ENCODE peak calls at places on chromosomes 12 and 14, in ten cellular contexts. D, P, S, F, J, U, M, W, Y and L are unnamed samples.

GRCh38 chr12:92324849-92325500 is 179.3 kb upstream of the BTG1 start:
- DNase-seq in D (no peak), P (no peak), S (no peak), F (no peak), J (no peak), U (no peak), M (no peak), W (no peak), Y (no peak), L (no peak)

GRCh38 chr14:74500417-74501134 is 7.0 kb downstream of the ISCA2 start:
- DNase-seq in D (no peak), P (no peak), S (no peak), F (no peak), J (no peak), U (no peak), M (peak; percentile 58), W (no peak), Y (peak; percentile 19), L (no peak)

GRCh38 chr12:128381537-128381936 is 114.6 kb downstream of the TMEM132C start:
- DNase-seq in D (no peak), P (no peak), S (no peak), F (no peak), J (no peak), U (no peak), M (no peak), W (no peak), Y (no peak), L (no peak)

GRCh38 chr12:46998811-46999368 is 80.5 kb upstream of the PCED1B start:
- DNase-seq in D (peak; percentile 61), P (no peak), S (peak; percentile 35), F (no peak), J (no peak), U (no peak), M (no peak), W (no peak), Y (no peak), L (peak; percentile 86)

GRCh38 chr14:24317141-24317927 is 6.0 kb downstream of the LTB4R start:
- DNase-seq in D (peak; percentile 74), P (no peak), S (no peak), F (no peak), J (no peak), U (no peak), M (no peak), W (no peak), Y (no peak), L (peak; percentile 39)

GRCh38 chr14:58098507-58098906 is 53.5 kb downstream of the ARMH4 start:
- DNase-seq in D (no peak), P (no peak), S (no peak), F (no peak), J (no peak), U (no peak), M (no peak), W (no peak), Y (no peak), L (no peak)

GRCh38 chr12:62983594-62983993 is 48.6 kb upstream of the PPM1H start:
- DNase-seq in D (no peak), P (no peak), S (no peak), F (no peak), J (no peak), U (peak; percentile 9), M (peak; percentile 32), W (peak; percentile 23), Y (no peak), L (peak; percentile 7)

GRCh38 chr12:75526655-75527511 is 15.5 kb upstream of the KRR1 start:
- DNase-seq in D (peak; percentile 82), P (no peak), S (peak; percentile 43), F (peak; percentile 74), J (peak; percentile 3), U (peak; percentile 10), M (peak; percentile 13), W (no peak), Y (peak; percentile 8), L (peak; percentile 66)

GRCh38 chr12:21962236-21962635 is 21.0 kb upstream of the ABCC9 start:
- DNase-seq in D (peak; percentile 10), P (no peak), S (peak; percentile 14), F (no peak), J (no peak), U (no peak), M (no peak), W (no peak), Y (no peak), L (peak; percentile 75)

GRCh38 chr14:23544511-23545447 is 6.8 kb downstream of the ZFHX2 start:
- DNase-seq in D (no peak), P (no peak), S (no peak), F (no peak), J (no peak), U (no peak), M (peak; percentile 86), W (peak; percentile 51), Y (peak; percentile 65), L (no peak)

GRCh38 chr12:51686727-51687126 is 95.7 kb downstream of the SCN8A start:
- DNase-seq in D (peak; percentile 32), P (no peak), S (no peak), F (no peak), J (no peak), U (no peak), M (no peak), W (no peak), Y (no peak), L (peak; percentile 52)

GRCh38 chr12:31507966-31508365 is 83.0 kb downstream of the DENND5B start:
- DNase-seq in D (peak; percentile 56), P (no peak), S (peak; percentile 35), F (no peak), J (no peak), U (no peak), M (no peak), W (no peak), Y (no peak), L (peak; percentile 65)

GRCh38 chr12:5114436-5114835 is 70.8 kb downstream of the KCNA5 start:
- DNase-seq in D (no peak), P (no peak), S (no peak), F (no peak), J (no peak), U (no peak), M (no peak), W (no peak), Y (no peak), L (no peak)

GRCh38 chr14:59585891-59586554 is 9.4 kb upstream of the CCDC175 start:
- DNase-seq in D (no peak), P (no peak), S (peak; percentile 2), F (peak; percentile 50), J (no peak), U (no peak), M (no peak), W (no peak), Y (no peak), L (peak; percentile 63)

GRCh38 chr12:22821985-22822384 is 197.0 kb downstream of the ETNK1 start:
- DNase-seq in D (peak; percentile 0), P (no peak), S (no peak), F (no peak), J (no peak), U (no peak), M (no peak), W (no peak), Y (no peak), L (peak; percentile 20)

GRCh38 chr12:27233814-27234213 is 10.3 kb upstream of the STK38L start:
- DNase-seq in D (no peak), P (no peak), S (no peak), F (no peak), J (no peak), U (no peak), M (peak; percentile 23), W (no peak), Y (no peak), L (no peak)